ENCODE peak calls at places on chromosomes 3 and 15, in five cellular contexts. One of them, this sample, is unnamed.

GRCh38 chr15:42695527-42696071 is 41.3 kb downstream of the CDAN1 start:
- DNase-seq in lung: no peak
- DNase-seq in lower lobe of right lung: no peak
- DNase-seq in omental fat pad: no peak
- DNase-seq in cardiac muscle cell: no peak
- DNase-seq in this sample: no peak

GRCh38 chr15:25717116-25717755 is 145.9 kb downstream of the ATP10A start:
- DNase-seq in lung: no peak
- DNase-seq in lower lobe of right lung: no peak
- DNase-seq in omental fat pad: no peak
- DNase-seq in cardiac muscle cell: peak; percentile 34
- DNase-seq in this sample: no peak

GRCh38 chr3:12187448-12188327 is 29.0 kb upstream of the TIMP4 start:
- DNase-seq in lung: no peak
- DNase-seq in lower lobe of right lung: peak; percentile 60
- DNase-seq in omental fat pad: no peak
- DNase-seq in cardiac muscle cell: peak; percentile 77
- DNase-seq in this sample: no peak

GRCh38 chr15:79031201-79031600 is 59.4 kb downstream of the RASGRF1 start:
- DNase-seq in lung: no peak
- DNase-seq in lower lobe of right lung: no peak
- DNase-seq in omental fat pad: no peak
- DNase-seq in cardiac muscle cell: no peak
- DNase-seq in this sample: no peak

GRCh38 chr3:59464187-59464586 is 414.4 kb upstream of the CFAP20DC start:
- DNase-seq in lung: no peak
- DNase-seq in lower lobe of right lung: no peak
- DNase-seq in omental fat pad: no peak
- DNase-seq in cardiac muscle cell: no peak
- DNase-seq in this sample: no peak

GRCh38 chr3:23017800-23018199 is 185.3 kb upstream of the UBE2E2 start:
- DNase-seq in lung: no peak
- DNase-seq in lower lobe of right lung: no peak
- DNase-seq in omental fat pad: no peak
- DNase-seq in cardiac muscle cell: peak; percentile 49
- DNase-seq in this sample: no peak

GRCh38 chr3:107845355-107846281 is 245.2 kb downstream of the CD47 start:
- DNase-seq in lung: no peak
- DNase-seq in lower lobe of right lung: no peak
- DNase-seq in omental fat pad: no peak
- DNase-seq in cardiac muscle cell: peak; percentile 13
- DNase-seq in this sample: no peak

GRCh38 chr3:45417949-45418847 is 29.8 kb downstream of the LARS2 start:
- DNase-seq in lung: no peak
- DNase-seq in lower lobe of right lung: no peak
- DNase-seq in omental fat pad: no peak
- DNase-seq in cardiac muscle cell: no peak
- DNase-seq in this sample: no peak

GRCh38 chr15:45616901-45617323 is 17.9 kb upstream of the SQOR start:
- DNase-seq in lung: no peak
- DNase-seq in lower lobe of right lung: no peak
- DNase-seq in omental fat pad: no peak
- DNase-seq in cardiac muscle cell: no peak
- DNase-seq in this sample: no peak

GRCh38 chr15:45612790-45613415 is 21.9 kb upstream of the SQOR start:
- DNase-seq in lung: no peak
- DNase-seq in lower lobe of right lung: no peak
- DNase-seq in omental fat pad: no peak
- DNase-seq in cardiac muscle cell: peak; percentile 29
- DNase-seq in this sample: no peak

DNA sequence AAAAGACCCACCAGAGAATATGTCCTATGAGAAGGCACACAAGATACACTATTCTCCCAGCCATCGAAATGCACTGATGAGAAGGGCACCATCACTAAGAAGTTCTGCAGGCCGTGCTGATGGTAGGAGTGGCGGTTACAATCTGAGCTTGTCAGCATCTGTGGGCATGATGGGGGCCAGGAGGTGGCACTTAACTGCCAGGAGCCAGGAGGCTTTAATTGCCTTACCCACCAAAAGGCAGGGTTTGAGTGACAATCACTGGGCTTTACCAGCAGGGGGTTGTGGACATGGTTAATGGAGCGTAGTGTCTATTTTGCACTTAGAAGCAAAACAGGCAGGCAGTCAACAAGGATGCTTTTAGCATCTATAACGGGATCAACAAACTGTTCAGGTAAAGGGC is 16.0 kb upstream of the SQOR start:
- DNase-seq in lung: no peak
- DNase-seq in lower lobe of right lung: no peak
- DNase-seq in omental fat pad: no peak
- DNase-seq in cardiac muscle cell: no peak
- DNase-seq in this sample: no peak
- TF ChIP-seq CTCF in lung: no peak
- TF ChIP-seq CTCF in lower lobe of right lung: no peak
- TF ChIP-seq CTCF in omental fat pad: no peak
- TF ChIP-seq CTCF in cardiac muscle cell: no peak
- TF ChIP-seq CTCF in this sample: no peak

GRCh38 chr3:128318275-128318920 is 148.3 kb downstream of the DNAJB8 start:
- DNase-seq in lung: no peak
- DNase-seq in lower lobe of right lung: no peak
- DNase-seq in omental fat pad: no peak
- DNase-seq in cardiac muscle cell: no peak
- DNase-seq in this sample: no peak

GRCh38 chr3:128319107-128319506 is 147.6 kb downstream of the DNAJB8 start:
- DNase-seq in lung: no peak
- DNase-seq in lower lobe of right lung: no peak
- DNase-seq in omental fat pad: no peak
- DNase-seq in cardiac muscle cell: no peak
- DNase-seq in this sample: no peak

GRCh38 chr3:128316456-128316855 is 150.2 kb downstream of the DNAJB8 start:
- DNase-seq in lung: no peak
- DNase-seq in lower lobe of right lung: no peak
- DNase-seq in omental fat pad: no peak
- DNase-seq in cardiac muscle cell: peak; percentile 66
- DNase-seq in this sample: no peak

GRCh38 chr3:128317101-128317697 is 149.5 kb downstream of the DNAJB8 start:
- DNase-seq in lung: no peak
- DNase-seq in lower lobe of right lung: no peak
- DNase-seq in omental fat pad: no peak
- DNase-seq in cardiac muscle cell: no peak
- DNase-seq in this sample: no peak

DNA sequence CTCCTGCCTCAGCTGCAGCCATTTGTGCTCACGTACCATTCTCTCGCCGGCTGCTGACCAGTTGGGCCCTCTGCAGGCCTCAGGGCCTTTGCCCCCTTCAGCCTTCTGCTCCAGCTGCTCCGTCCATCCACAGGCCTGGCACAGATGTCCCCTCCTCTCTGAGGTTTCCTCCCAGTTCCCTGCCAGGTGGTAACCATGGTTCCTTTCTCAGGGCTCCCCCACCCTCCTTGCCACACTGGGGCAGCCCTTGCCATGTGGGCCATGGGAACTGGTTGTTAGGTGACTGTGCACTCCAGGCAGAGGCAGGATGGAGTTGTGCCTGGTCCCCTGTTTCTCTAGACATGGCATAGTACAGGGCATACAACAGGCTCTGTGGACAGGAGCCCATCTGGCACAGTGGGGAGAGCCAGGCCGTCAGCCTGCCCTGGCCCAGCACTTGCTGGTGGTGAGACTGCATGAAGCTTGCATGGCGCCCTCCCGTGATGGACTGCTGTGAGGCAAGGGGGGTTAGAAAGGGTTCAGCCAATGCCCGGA is 148.9 kb downstream of the DNAJB8 start:
- DNase-seq in lung: no peak
- DNase-seq in lower lobe of right lung: no peak
- DNase-seq in omental fat pad: no peak
- DNase-seq in cardiac muscle cell: peak; percentile 11
- DNase-seq in this sample: no peak
- TF ChIP-seq CTCF in lung: no peak
- TF ChIP-seq CTCF in lower lobe of right lung: no peak
- TF ChIP-seq CTCF in omental fat pad: no peak
- TF ChIP-seq CTCF in cardiac muscle cell: no peak
- TF ChIP-seq CTCF in this sample: no peak

DNA sequence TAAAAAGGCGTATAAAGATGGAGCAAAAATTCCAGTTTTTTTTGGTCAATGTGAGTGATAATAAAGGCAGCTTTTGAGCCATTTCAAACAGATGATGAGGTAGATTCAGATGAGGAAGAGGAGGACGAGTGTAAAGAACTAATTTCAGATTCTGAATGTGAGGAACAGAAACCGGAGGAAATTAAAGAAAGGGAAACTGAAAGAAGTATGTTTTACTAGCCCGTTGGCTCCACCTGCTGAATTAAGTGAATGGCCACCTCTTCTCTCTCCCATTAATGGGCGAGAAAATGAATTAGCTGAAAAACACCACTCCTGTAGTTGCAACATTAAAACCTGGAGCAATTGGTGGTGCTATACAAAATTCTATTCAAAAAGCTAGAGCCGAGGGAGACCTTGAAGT is 55.4 kb downstream of the CYP19A1 start:
- DNase-seq in lung: no peak
- DNase-seq in lower lobe of right lung: no peak
- DNase-seq in omental fat pad: no peak
- DNase-seq in cardiac muscle cell: no peak
- DNase-seq in this sample: no peak
- TF ChIP-seq CTCF in lung: no peak
- TF ChIP-seq CTCF in lower lobe of right lung: no peak
- TF ChIP-seq CTCF in omental fat pad: no peak
- TF ChIP-seq CTCF in cardiac muscle cell: no peak
- TF ChIP-seq CTCF in this sample: no peak

GRCh38 chr3:146817705-146818104 is 212.6 kb upstream of the PLSCR5 start:
- DNase-seq in lung: no peak
- DNase-seq in lower lobe of right lung: no peak
- DNase-seq in omental fat pad: no peak
- DNase-seq in cardiac muscle cell: peak; percentile 49
- DNase-seq in this sample: no peak
- TF ChIP-seq CTCF in lung: no peak
- TF ChIP-seq CTCF in lower lobe of right lung: peak; percentile 15
- TF ChIP-seq CTCF in omental fat pad: no peak
- TF ChIP-seq CTCF in cardiac muscle cell: peak; percentile 47
- TF ChIP-seq CTCF in this sample: peak; percentile 82

This sample was measured in D721Med.